ENCODE peak calls at places on chromosomes 3 and 15, in nine cellular contexts. J, Z, E, X, G, I, R, C and L are unnamed samples.

GRCh38 chr3:68988740-68989139 is 24.7 kb downstream of the EOGT start:
- DNase-seq in E (no peak), X (peak), G (peak), I (peak), Z (peak), C (no peak), J (no peak), R (no peak), L (peak)

GRCh38 chr3:135215516-135215915 is 420.5 kb downstream of the EPHB1 start:
- DNase-seq in G (no peak), Z (peak), E (no peak), J (no peak), X (no peak), R (no peak), C (no peak), I (no peak), L (no peak)

GRCh38 chr3:182740710-182741109 is 52.6 kb upstream of the ATP11B start:
- DNase-seq in Z (peak), R (no peak), X (no peak), C (peak), E (no peak), G (no peak), J (peak), I (no peak), L (no peak)

GRCh38 chr3:165463546-165463945 is 267.4 kb upstream of the SLITRK3 start:
- DNase-seq in J (no peak), R (no peak), C (no peak), E (no peak), Z (peak), I (no peak), X (no peak), G (no peak), L (no peak)

GRCh38 chr3:176078916-176079315 is 1118.4 kb downstream of the TBL1XR1 start:
- DNase-seq in C (no peak), X (no peak), Z (peak), I (peak), E (no peak), R (no peak), G (no peak), J (no peak), L (no peak)

GRCh38 chr15:73176579-73176978 is 124.3 kb downstream of the NEO1 start:
- DNase-seq in X (no peak), G (no peak), I (no peak), J (no peak), E (no peak), R (no peak), Z (no peak), C (no peak), L (no peak)

GRCh38 chr3:169658311-169658931 is 5.1 kb downstream of the MECOM start:
- DNase-seq in Z (no peak), R (peak), I (no peak), C (no peak), E (peak), G (peak), J (no peak), X (no peak), L (no peak)

GRCh38 chr3:196504556-196504955 is 988 bp upstream of the RNF168 start:
- DNase-seq in I (no peak), R (no peak), X (no peak), C (no peak), E (no peak), Z (no peak), J (no peak), G (no peak), L (no peak)

GRCh38 chr15:92638709-92639365 is 16.7 kb downstream of the FAM174B start:
- DNase-seq in X (no peak), R (no peak), E (no peak), G (no peak), J (no peak), I (no peak), Z (no peak), C (no peak), L (no peak)

GRCh38 chr3:73623316-73623715 is 1.4 kb downstream of the PDZRN3 start:
- DNase-seq in J (no peak), X (no peak), R (peak), E (peak), C (no peak), G (no peak), I (peak), Z (peak), L (peak)

GRCh38 chr3:73618461-73618860 is 6.3 kb downstream of the PDZRN3 start:
- DNase-seq in J (no peak), G (peak), E (no peak), I (peak), X (no peak), Z (peak), C (no peak), R (no peak), L (peak)

GRCh38 chr3:73622135-73622534 is 2.6 kb downstream of the PDZRN3 start:
- DNase-seq in I (peak), C (no peak), G (no peak), Z (peak), E (peak), R (peak), X (no peak), J (no peak), L (peak)

GRCh38 chr3:73623996-73624362 is 762 bp downstream of the PDZRN3 start:
- DNase-seq in C (no peak), Z (peak), R (peak), I (peak), J (no peak), X (no peak), G (peak), E (peak), L (peak)

GRCh38 chr3:73621388-73621787 is 3.4 kb downstream of the PDZRN3 start:
- DNase-seq in G (no peak), E (no peak), Z (no peak), C (no peak), J (no peak), R (no peak), X (no peak), I (peak), L (peak)
- H3K4me3 ChIP-seq in G (no peak), E (peak), Z (peak), C (no peak), J (no peak), R (peak), X (peak), I (peak), L (peak)

GRCh38 chr3:195448205-195448875 is 5.5 kb upstream of the ACAP2 start:
- DNase-seq in I (no peak), G (no peak), C (no peak), E (no peak), R (no peak), Z (no peak), X (no peak), J (no peak), L (no peak)
- TF ChIP-seq CTCF in I (no peak), G (no peak), C (no peak), E (no peak), R (no peak), Z (no peak), X (no peak), J (no peak), L (no peak)

GRCh38 chr3:16811950-16812349 is 72.8 kb upstream of the PLCL2 start:
- DNase-seq in G (no peak), X (no peak), Z (no peak), E (no peak), I (no peak), R (no peak), C (no peak), J (no peak), L (no peak)
- H3K4me3 ChIP-seq in G (no peak), X (no peak), Z (no peak), E (no peak), I (no peak), R (no peak), C (no peak), J (no peak), L (no peak)

DNA sequence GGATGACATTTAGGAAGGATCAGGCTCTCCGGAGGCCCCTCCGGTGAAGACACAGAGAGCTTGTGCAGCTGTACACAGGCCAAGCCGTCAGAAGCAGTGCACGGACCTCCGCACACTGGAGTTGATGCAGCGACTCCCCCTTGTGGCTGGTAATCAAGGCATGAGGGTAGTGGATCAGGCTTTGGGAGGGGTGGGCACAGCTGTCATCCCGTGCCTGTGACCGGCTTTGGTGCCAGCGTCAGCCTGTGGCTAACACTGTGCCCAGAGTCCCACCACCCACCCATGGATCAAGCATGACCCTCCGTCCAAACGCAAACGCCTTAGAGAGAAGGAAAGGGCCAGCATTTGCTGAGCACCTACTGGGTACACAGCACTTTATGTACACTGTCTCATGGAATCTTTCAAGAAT is 8.2 kb upstream of the GRIP2 start:
- DNase-seq in X (peak), J (no peak), E (peak), R (peak), I (peak), G (peak), Z (peak), C (peak), L (peak)
- TF ChIP-seq CTCF in X (peak), J (peak), E (peak), R (peak), I (peak), G (peak), Z (peak), C (peak), L (peak)

DNA sequence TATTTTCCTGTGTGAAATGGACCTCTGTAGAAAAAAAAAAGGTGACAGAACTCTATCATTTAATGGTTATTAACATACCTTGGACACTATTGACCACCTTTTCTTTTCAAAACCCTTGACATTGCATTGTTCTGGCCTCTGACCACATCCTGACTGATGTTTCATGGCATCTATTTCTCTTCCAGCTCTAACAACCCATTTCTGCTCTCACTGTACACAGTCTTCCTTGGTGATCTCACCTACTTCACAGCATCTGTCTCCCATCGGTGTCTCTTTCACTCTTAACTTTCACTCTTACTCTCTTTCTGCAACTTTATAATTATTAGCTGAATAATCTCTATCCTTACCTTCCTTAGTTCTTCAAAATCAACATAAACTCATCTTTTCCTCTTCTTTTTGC is 217.4 kb upstream of the CD96 start:
- DNase-seq in X (no peak), C (no peak), G (no peak), Z (no peak), E (no peak), J (no peak), R (no peak), I (no peak), L (no peak)
- H3K4me3 ChIP-seq in X (no peak), C (no peak), G (no peak), Z (no peak), E (no peak), J (no peak), R (no peak), I (no peak), L (no peak)

DNA sequence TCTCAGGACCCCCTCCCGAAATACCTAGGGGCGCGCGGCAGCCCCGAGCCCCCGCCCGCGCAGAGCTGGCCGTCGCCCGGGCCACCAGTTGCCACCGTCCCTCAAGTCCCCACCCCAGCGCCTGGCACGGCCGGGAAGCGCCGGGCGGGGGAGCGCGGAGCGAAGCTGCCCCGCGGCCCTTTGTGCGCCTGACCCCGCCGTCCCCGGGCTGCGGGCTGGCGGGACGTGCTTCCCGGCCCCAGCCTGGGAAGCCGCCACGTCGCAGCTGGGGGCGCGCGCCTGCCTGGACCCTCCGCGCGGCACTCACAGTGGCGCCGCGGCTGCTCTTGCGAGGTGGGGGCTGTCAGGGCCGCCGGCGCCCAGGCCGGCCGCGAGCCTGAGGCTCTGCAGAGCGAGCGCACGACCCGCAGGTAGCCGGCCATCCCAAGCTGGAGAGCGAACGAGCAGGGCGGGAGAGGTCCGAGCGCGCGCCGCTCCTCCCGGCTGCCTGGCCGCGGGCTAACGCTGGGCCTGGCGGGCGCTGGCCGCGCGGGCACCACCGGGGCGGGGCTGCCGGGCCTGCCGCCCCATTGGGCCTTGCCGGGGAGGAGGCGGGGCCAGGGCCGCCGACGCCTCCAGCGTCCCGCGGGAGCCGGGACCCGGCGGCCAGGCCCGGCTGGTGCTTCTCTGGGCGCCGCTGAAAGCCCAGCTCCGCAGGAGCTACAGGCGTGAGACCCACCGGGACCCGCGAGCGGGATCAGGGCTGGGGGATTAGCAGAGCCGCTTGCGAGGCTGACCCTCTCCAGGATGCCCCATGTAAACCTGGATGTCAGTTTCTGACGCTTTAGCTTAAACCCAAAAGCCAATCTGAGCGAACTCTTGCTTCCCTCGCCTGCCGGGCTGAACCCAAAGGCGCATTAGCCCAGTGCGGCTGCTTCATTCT is at the start of gene IDH2:
- DNase-seq in C (peak), Z (peak), G (peak), J (no peak), X (peak), E (peak), R (peak), I (peak), L (peak)
- TF ChIP-seq CTCF in C (peak), Z (no peak), G (no peak), J (no peak), X (no peak), E (no peak), R (no peak), I (no peak), L (no peak)